ENCODE peak calls at places on chromosomes 13 and 19, in nine cellular contexts. A is foreskin fibroblast; T is cardiac muscle cell; K is HFFc6; S is prostate gland; J is breast epithelium; M is CD4-positive, alpha-beta T cell; C is cardiac fibroblast; V is progenitor cell of endocrine pancreas. H is an unnamed sample.
A peak's percentile ranks its signal among the peaks of the same experiment; 100 is the strongest.

GRCh38 chr19:10737680-10738079 is 19.8 kb downstream of the DNM2 start:
- DNase-seq in M (no peak), S (no peak), K (no peak), T (no peak), A (no peak), J (no peak), C (no peak), V (no peak), H (no peak)

GRCh38 chr13:44300895-44301638 is 72.6 kb upstream of the SERP2 start:
- DNase-seq in K (peak; percentile 52), V (no peak), S (peak; percentile 73), C (peak; percentile 90), J (peak; percentile 73), M (no peak), A (peak; percentile 68), T (peak; percentile 56), H (no peak)

GRCh38 chr13:46899801-46900200 is 2.9 kb upstream of the HTR2A start:
- DNase-seq in A (no peak), T (no peak), M (no peak), V (no peak), C (no peak), S (no peak), K (no peak), J (no peak), H (no peak)

GRCh38 chr19:1912760-1913505 is 7.7 kb downstream of the ADAT3 start:
- DNase-seq in K (no peak), C (no peak), J (no peak), A (no peak), M (no peak), T (no peak), S (no peak), V (no peak), H (no peak)

GRCh38 chr19:409515-410242 is 732 bp upstream of the C2CD4C start:
- DNase-seq in A (no peak), T (peak; percentile 30), J (no peak), M (no peak), V (no peak), S (no peak), C (no peak), K (no peak), H (no peak)

GRCh38 chr13:75587679-75588078 is 38.1 kb downstream of the UCHL3 start:
- DNase-seq in K (no peak), C (peak; percentile 8), S (no peak), A (no peak), J (no peak), M (no peak), T (no peak), V (no peak), H (no peak)

GRCh38 chr19:34475026-34475974 is 6.3 kb upstream of the WTIP start:
- DNase-seq in T (no peak), A (peak; percentile 79), J (no peak), M (no peak), C (peak; percentile 90), V (no peak), K (peak; percentile 89), S (no peak), H (no peak)

GRCh38 chr19:39410620-39411005 is 1.9 kb upstream of the PLEKHG2 start:
- DNase-seq in M (no peak), V (no peak), J (no peak), A (no peak), K (no peak), S (no peak), C (no peak), T (no peak), H (no peak)

GRCh38 chr19:13831560-13832056 is 36.4 kb downstream of the ZSWIM4 start:
- DNase-seq in A (no peak), M (no peak), S (no peak), J (no peak), K (no peak), V (no peak), C (peak; percentile 24), T (no peak), H (no peak)

GRCh38 chr13:112617754-112618375 is 29.9 kb upstream of the TUBGCP3 start:
- DNase-seq in M (no peak), S (no peak), C (no peak), V (no peak), A (no peak), T (no peak), J (no peak), K (no peak), H (no peak)

GRCh38 chr19:49771674-49772139 is 4.9 kb downstream of the AP2A1 start:
- DNase-seq in T (no peak), C (no peak), J (no peak), A (no peak), S (no peak), M (no peak), V (no peak), K (no peak), H (no peak)

GRCh38 chr19:3775831-3776230 is 3.8 kb upstream of the RAX2 start:
- DNase-seq in M (no peak), A (no peak), T (no peak), K (no peak), V (no peak), C (no peak), J (no peak), S (no peak), H (no peak)

GRCh38 chr19:2625434-2625833 is 77.1 kb downstream of the GNG7 start:
- DNase-seq in T (no peak), J (no peak), S (no peak), V (no peak), A (no peak), K (no peak), M (no peak), C (no peak), H (no peak)

GRCh38 chr13:50255639-50256038 is 240.4 kb downstream of the KCNRG start:
- DNase-seq in M (no peak), A (no peak), V (no peak), K (no peak), T (no peak), S (no peak), C (no peak), J (no peak), H (no peak)

GRCh38 chr13:35549481-35549880 is 73.0 kb upstream of the MAB21L1 start:
- DNase-seq in A (peak; percentile 79), T (no peak), J (no peak), C (peak; percentile 41), K (peak; percentile 67), V (no peak), M (no peak), S (no peak), H (no peak)

GRCh38 chr13:113305208-113305607 is 8.2 kb downstream of the LAMP1 start:
- DNase-seq in K (peak; percentile 55), M (no peak), J (no peak), A (peak; percentile 52), S (peak; percentile 48), C (peak; percentile 49), V (no peak), T (no peak), H (no peak)

GRCh38 chr13:24208314-24208713 is 47.8 kb downstream of the SPATA13 start:
- DNase-seq in T (no peak), A (peak; percentile 89), M (no peak), S (no peak), K (peak; percentile 80), J (no peak), C (peak; percentile 86), V (no peak), H (no peak)

GRCh38 chr13:103931396-103931795 is 865.2 kb upstream of the SLC10A2 start:
- DNase-seq in M (no peak), K (no peak), T (no peak), S (no peak), J (no peak), C (no peak), A (no peak), V (no peak), H (no peak)

GRCh38 chr13:40096357-40096911 is 441.0 kb downstream of the COG6 start:
- DNase-seq in S (no peak), C (no peak), A (no peak), T (no peak), V (no peak), J (no peak), M (peak; percentile 44), K (no peak), H (no peak)

DNA sequence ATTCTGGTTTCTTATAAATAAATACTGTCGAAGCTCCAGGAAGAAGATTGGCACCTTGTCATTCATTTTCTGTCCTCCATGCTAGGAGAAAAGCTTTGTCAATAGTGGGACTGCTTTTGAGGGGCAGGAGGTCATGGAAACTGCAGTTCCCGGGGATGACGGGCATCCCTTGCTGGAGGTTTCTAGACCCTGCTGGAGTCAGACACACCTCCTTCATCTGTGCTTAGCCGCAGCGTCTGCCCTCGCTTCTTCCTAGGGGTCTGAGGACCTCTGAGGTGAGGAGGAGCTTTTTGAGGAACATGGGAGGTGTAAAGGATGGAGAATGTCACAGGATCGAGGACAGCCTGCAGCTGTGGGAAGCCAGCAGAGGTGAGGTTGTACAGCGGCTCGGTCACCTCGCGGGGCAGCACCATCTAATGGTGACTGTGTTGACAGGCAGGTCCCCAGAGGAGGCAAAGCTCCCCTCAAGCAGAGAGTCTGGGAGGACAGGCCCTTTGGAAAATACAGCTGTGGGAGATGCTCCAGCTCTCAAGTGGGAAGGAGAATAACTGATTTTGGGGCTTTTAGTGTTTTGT is 172.7 kb upstream of the RNF113B start:
- DNase-seq in A (no peak), J (no peak), C (no peak), T (peak; percentile 57), V (no peak), S (no peak), K (no peak), M (no peak), H (no peak)
- TF ChIP-seq CTCF in A (no peak), J (no peak), C (no peak), T (no peak), V (peak; percentile 49), S (no peak), K (no peak), M (no peak), H (no peak)

GRCh38 chr13:102845630-102846260 is at the start of gene ERCC5:
- DNase-seq in K (peak; percentile 97), J (peak; percentile 89), V (peak; percentile 84), T (peak; percentile 94), A (peak; percentile 95), S (peak; percentile 89), C (peak; percentile 97), M (peak; percentile 94), H (peak; percentile 79)
- TF ChIP-seq CTCF in K (no peak), J (peak; percentile 8), V (no peak), T (no peak), A (no peak), S (no peak), C (no peak), M (peak; percentile 12), H (no peak)

DNA sequence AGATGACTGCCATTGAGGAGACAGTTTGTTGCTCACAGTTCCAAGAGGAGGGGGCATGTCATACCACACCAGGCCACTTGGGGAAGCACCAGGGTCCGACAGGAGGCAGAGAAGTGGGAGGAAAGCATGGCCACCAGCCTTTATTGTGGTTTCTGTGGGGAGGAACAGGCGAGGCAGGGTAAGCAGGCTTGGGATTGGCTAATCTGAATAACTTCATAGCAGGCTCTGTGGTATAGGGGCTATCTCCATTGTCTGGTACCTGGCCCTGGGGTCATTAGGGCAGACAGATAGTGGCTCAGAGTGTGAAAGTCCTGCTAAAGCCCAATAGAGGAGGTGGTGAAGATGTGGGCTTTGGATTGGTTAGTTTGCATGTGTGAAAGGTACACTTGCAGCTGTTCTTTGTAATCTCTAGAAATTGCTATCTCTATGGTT is 35.5 kb downstream of the CBY2 start:
- DNase-seq in V (no peak), T (no peak), S (no peak), C (no peak), K (no peak), M (no peak), A (no peak), J (no peak), H (no peak)
- TF ChIP-seq CTCF in V (peak; percentile 33), T (no peak), S (no peak), C (peak; percentile 16), K (peak; percentile 18), M (no peak), A (no peak), J (no peak), H (no peak)

GRCh38 chr13:110363009-110363408 is 55.9 kb downstream of the COL4A2 start:
- DNase-seq in A (no peak), V (no peak), J (no peak), M (no peak), S (no peak), K (no peak), T (no peak), C (no peak), H (no peak)
- TF ChIP-seq CTCF in A (no peak), V (peak; percentile 17), J (no peak), M (no peak), S (no peak), K (peak; percentile 43), T (peak; percentile 15), C (peak; percentile 27), H (no peak)

H was measured in omental fat pad.